ENCODE peak calls at places on chromosomes 6 and 20, in six cellular contexts. N is transverse colon, G is IMR-90, Y is AG09309, T is upper lobe of left lung, Z is natural killer cell. U is an unnamed sample.

GRCh38 chr6:27019651-27020552 is 227.6 kb upstream of the PRSS16 start:
- DNase-seq in N (peak), G (peak), Y (peak), T (peak), Z (peak), U (no peak)

GRCh38 chr6:128803911-128804310 is 79.0 kb upstream of the LAMA2 start:
- DNase-seq in N (no peak), G (peak), Y (no peak), T (no peak), Z (no peak), U (no peak)

GRCh38 chr6:159126590-159126989 is 42.6 kb upstream of the FNDC1 start:
- DNase-seq in N (no peak), G (no peak), Y (no peak), T (no peak), Z (no peak), U (no peak)

GRCh38 chr20:62603021-62603906 is 39.0 kb upstream of the SLCO4A1 start:
- DNase-seq in N (peak), G (peak), Y (no peak), T (peak), Z (peak), U (peak)

GRCh38 chr20:64047968-64048401 is 1.5 kb downstream of the SOX18 start:
- DNase-seq in N (no peak), G (no peak), Y (no peak), T (no peak), Z (no peak), U (no peak)

GRCh38 chr20:49668181-49668877 is 45.3 kb downstream of the B4GALT5 start:
- DNase-seq in N (peak), G (no peak), Y (no peak), T (peak), Z (peak), U (peak)

GRCh38 chr6:160714731-160715130 is 12.7 kb downstream of the PLG start:
- DNase-seq in N (no peak), G (no peak), Y (peak), T (no peak), Z (no peak), U (no peak)

GRCh38 chr6:119333707-119334295 is 15.8 kb downstream of the MAN1A1 start:
- DNase-seq in N (no peak), G (no peak), Y (no peak), T (no peak), Z (no peak), U (no peak)

GRCh38 chr20:62929051-62929538 is 2.8 kb upstream of the DIDO1 start:
- DNase-seq in N (peak), G (peak), Y (no peak), T (peak), Z (peak), U (no peak)

GRCh38 chr20:59664389-59665055 is 60.2 kb downstream of the PHACTR3 start:
- DNase-seq in N (no peak), G (no peak), Y (no peak), T (no peak), Z (no peak), U (no peak)

GRCh38 chr6:52662031-52662430 is 8.9 kb upstream of the TMEM14A start:
- DNase-seq in N (no peak), G (no peak), Y (no peak), T (no peak), Z (no peak), U (no peak)

GRCh38 chr6:3433005-3433404 is 23.8 kb downstream of the SLC22A23 start:
- DNase-seq in N (no peak), G (no peak), Y (no peak), T (no peak), Z (no peak), U (no peak)

GRCh38 chr20:17653835-17654648 is 28.0 kb downstream of the RRBP1 start:
- DNase-seq in N (no peak), G (no peak), Y (no peak), T (no peak), Z (no peak), U (no peak)

GRCh38 chr20:53838311-53838873 is 232.0 kb downstream of the BCAS1 start:
- DNase-seq in N (peak), G (no peak), Y (no peak), T (no peak), Z (no peak), U (no peak)

GRCh38 chr6:14635195-14635594 is 517.6 kb downstream of the CD83 start:
- DNase-seq in N (peak), G (no peak), Y (no peak), T (no peak), Z (no peak), U (no peak)

GRCh38 chr20:23152308-23152892 is 66.3 kb upstream of the CD93 start:
- DNase-seq in N (peak), G (peak), Y (peak), T (peak), Z (no peak), U (peak)

GRCh38 chr20:61976275-61976649 is 89.4 kb downstream of the TAF4 start:
- DNase-seq in N (no peak), G (no peak), Y (no peak), T (no peak), Z (no peak), U (no peak)

GRCh38 chr20:62119591-62120364 is 2.5 kb upstream of the LSM14B start:
- DNase-seq in N (peak), G (no peak), Y (no peak), T (peak), Z (no peak), U (no peak)

GRCh38 chr6:100490065-100490464 is 25.3 kb upstream of the SIM1 start:
- DNase-seq in N (no peak), G (no peak), Y (no peak), T (no peak), Z (no peak), U (no peak)

GRCh38 chr6:17984822-17985660 is 2.4 kb downstream of the KIF13A start:
- DNase-seq in N (no peak), G (peak), Y (no peak), T (no peak), Z (no peak), U (no peak)

GRCh38 chr6:152969688-152970418 is 13.0 kb downstream of the FBXO5 start:
- DNase-seq in N (no peak), G (no peak), Y (no peak), T (no peak), Z (no peak), U (no peak)

GRCh38 chr20:39775110-39775509 is 813.0 kb downstream of the DHX35 start:
- DNase-seq in N (no peak), G (no peak), Y (peak), T (peak), Z (no peak), U (no peak)

GRCh38 chr20:11231742-11232141 is 557.9 kb upstream of the JAG1 start:
- DNase-seq in N (no peak), G (no peak), Y (no peak), T (no peak), Z (no peak), U (no peak)

GRCh38 chr20:56175884-56176283 is 72.6 kb upstream of the MC3R start:
- DNase-seq in N (no peak), G (no peak), Y (no peak), T (no peak), Z (no peak), U (no peak)

GRCh38 chr20:56179051-56179450 is 69.5 kb upstream of the MC3R start:
- DNase-seq in N (no peak), G (no peak), Y (no peak), T (no peak), Z (no peak), U (no peak)

GRCh38 chr20:56178219-56178618 is 70.3 kb upstream of the MC3R start:
- DNase-seq in N (no peak), G (no peak), Y (no peak), T (no peak), Z (no peak), U (no peak)

GRCh38 chr20:56181593-56181992 is 66.9 kb upstream of the MC3R start:
- DNase-seq in N (peak), G (no peak), Y (no peak), T (no peak), Z (no peak), U (no peak)
- TF ChIP-seq CTCF in N (peak), G (no peak), Y (no peak), T (peak), Z (no peak), U (no peak)

DNA sequence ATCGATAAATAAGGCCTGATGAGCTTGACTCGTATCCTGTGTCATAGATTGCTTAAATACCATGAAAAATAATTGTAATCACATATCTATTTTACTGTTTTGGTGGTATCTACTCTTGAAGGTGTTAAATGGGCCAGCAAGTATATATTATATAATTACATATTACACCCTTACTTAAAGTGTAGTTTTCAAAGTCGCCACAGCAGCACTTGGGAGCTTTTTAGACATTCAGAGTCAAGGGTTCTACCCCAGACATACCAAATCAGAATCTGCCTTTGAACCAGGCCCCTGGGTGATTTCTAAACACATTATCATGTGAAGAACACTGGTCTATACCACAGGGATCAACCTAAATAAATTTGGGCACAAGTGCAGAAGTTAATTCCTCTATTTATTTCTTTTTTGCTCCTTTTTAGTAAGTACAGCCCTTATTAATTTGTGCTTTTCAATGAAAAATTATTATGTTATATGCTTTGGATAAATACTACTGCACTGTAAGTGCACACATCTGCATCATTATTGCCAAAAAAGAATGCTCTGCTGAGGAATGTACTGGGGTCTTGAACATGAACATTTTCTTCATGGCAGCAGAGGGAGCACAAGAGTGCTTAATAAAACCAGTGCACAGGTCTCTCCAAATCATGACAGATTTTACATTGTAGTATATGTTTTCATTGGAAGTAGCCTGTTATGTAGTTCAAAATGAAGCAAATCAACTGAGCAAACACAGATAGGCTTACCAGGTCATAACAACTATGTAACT is 3.1 kb upstream of the ATXN1 start:
- DNase-seq in N (no peak), G (peak), Y (no peak), T (no peak), Z (no peak), U (no peak)
- TF ChIP-seq CTCF in N (no peak), G (peak), Y (peak), T (no peak), Z (peak), U (peak)

GRCh38 chr6:5584072-5584471 is 322.8 kb downstream of the FARS2 start:
- DNase-seq in N (no peak), G (peak), Y (peak), T (no peak), Z (no peak), U (no peak)

GRCh38 chr6:5587648-5588047 is 326.3 kb downstream of the FARS2 start:
- DNase-seq in N (no peak), G (no peak), Y (no peak), T (no peak), Z (no peak), U (no peak)

GRCh38 chr6:5583528-5583927 is 322.2 kb downstream of the FARS2 start:
- DNase-seq in N (no peak), G (no peak), Y (no peak), T (no peak), Z (no peak), U (no peak)

GRCh38 chr6:5580736-5581568 is 319.6 kb downstream of the FARS2 start:
- DNase-seq in N (no peak), G (no peak), Y (no peak), T (no peak), Z (no peak), U (no peak)

DNA sequence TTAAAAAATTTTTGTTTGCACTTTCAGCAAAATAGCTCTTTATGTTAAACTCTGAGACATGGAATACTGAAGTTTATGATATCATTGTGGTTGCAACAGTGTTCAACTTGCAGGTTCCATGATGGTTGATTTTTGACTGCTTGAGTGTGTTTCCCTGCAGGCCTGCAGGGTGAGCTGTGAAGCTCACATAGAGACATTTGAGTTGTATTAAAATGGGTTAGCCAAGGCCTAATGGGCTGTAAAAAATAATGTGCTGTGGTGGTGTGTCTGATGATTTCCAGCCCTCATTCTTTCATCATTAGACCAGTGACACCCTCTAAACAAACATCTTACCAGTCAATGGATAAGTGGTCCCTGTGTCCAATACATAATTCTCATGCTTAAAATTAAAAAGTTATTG is 321.4 kb downstream of the FARS2 start:
- DNase-seq in N (no peak), G (no peak), Y (no peak), T (no peak), Z (no peak), U (no peak)
- TF ChIP-seq CTCF in N (no peak), G (no peak), Y (no peak), T (no peak), Z (no peak), U (no peak)

DNA sequence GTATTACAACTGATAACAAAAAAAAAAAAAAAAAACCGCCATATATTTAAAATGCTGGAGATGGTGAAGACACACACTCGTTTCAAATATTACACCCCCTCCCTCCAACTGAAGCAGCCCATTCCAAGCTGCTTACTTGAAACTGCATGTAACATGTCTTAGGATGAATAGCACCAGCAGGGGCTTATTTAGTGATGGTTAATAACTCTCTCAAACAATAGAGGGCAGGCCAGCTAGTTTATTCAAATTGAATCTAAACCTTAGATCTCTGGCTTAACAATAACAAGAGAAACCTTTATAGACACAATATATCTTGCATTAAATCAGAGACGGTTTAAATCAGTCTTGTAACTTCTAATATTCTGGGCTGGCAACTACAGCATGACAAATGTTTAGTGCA is 9.3 kb upstream of the JPH2 start:
- DNase-seq in N (no peak), G (no peak), Y (no peak), T (no peak), Z (no peak), U (no peak)
- TF ChIP-seq CTCF in N (no peak), G (no peak), Y (no peak), T (no peak), Z (no peak), U (no peak)

GRCh38 chr20:21702553-21703467 is 2.7 kb upstream of the PAX1 start:
- DNase-seq in N (peak), G (peak), Y (peak), T (peak), Z (no peak), U (no peak)
- TF ChIP-seq CTCF in N (peak), G (peak), Y (peak), T (peak), Z (no peak), U (no peak)

DNA sequence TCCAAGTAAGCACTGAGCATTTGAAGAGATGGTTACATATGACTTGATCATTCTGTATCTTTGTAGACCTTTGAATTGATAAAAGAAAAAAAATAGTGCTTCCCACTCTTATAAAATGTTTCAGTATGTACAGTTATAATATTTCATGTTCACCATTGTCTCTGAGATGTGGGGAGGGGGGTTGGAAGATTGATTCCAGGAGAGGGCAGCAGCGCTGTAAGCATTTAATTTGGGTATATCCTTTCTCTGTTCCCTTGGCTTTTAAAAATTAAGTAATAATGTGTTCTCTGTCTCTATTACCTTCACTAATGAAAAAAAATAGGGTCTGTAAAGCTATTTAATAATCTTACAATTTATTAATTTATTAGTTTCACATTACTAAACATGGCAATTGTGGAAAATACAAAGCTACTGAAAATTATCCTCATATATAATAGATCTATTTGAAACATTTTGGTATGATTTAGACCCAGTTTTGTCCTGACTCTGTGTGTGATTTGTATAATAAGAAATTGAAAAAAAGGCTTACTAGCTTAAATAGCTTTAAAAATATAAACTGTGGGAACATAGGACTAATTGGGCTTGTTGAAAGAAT is 341.2 kb downstream of the CDKAL1 start:
- DNase-seq in N (no peak), G (peak), Y (no peak), T (no peak), Z (no peak), U (no peak)
- TF ChIP-seq CTCF in N (no peak), G (peak), Y (peak), T (no peak), Z (no peak), U (no peak)

DNA sequence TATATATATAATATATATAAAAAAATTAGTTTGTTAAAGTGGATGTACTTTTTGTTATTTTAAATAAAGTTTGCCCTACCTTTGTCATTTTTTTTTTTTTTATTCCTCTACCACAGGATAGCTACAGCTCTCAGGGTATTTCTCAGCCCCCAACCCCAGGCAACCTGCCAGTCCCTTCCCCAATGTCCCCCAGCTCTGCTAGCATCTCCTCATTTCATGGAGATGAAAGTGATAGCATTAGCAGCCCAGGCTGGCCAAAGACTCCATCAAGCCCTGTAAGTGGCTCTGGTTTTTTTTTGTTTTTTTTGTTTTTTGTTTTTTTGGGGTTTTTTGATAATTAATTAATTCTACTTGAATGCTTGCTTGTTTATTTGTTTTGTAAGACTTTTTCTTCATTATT is 148.6 kb downstream of the TMEM242 start:
- DNase-seq in N (no peak), G (no peak), Y (no peak), T (no peak), Z (no peak), U (no peak)
- TF ChIP-seq CTCF in N (no peak), G (no peak), Y (no peak), T (no peak), Z (no peak), U (no peak)

GRCh38 chr20:9070304-9070703 is 1.4 kb downstream of the PLCB4 start:
- DNase-seq in N (no peak), G (no peak), Y (no peak), T (no peak), Z (no peak), U (no peak)

GRCh38 chr20:9068896-9069663 is at the start of gene PLCB4:
- DNase-seq in N (peak), G (peak), Y (no peak), T (no peak), Z (no peak), U (no peak)

GRCh38 chr20:9075264-9076095 is 6.6 kb downstream of the PLCB4 start:
- DNase-seq in N (no peak), G (no peak), Y (no peak), T (no peak), Z (no peak), U (no peak)

GRCh38 chr20:9072741-9073310 is 3.9 kb downstream of the PLCB4 start:
- DNase-seq in N (no peak), G (no peak), Y (no peak), T (no peak), Z (no peak), U (no peak)

GRCh38 chr20:9071976-9072726 is 3.3 kb downstream of the PLCB4 start:
- DNase-seq in N (no peak), G (peak), Y (no peak), T (no peak), Z (no peak), U (no peak)
- TF ChIP-seq CTCF in N (no peak), G (no peak), Y (no peak), T (no peak), Z (no peak), U (no peak)

GRCh38 chr20:52105573-52106422 is 85.8 kb downstream of the ZFP64 start:
- DNase-seq in N (no peak), G (peak), Y (no peak), T (no peak), Z (no peak), U (no peak)
- TF ChIP-seq CTCF in N (no peak), G (peak), Y (peak), T (no peak), Z (no peak), U (no peak)

DNA sequence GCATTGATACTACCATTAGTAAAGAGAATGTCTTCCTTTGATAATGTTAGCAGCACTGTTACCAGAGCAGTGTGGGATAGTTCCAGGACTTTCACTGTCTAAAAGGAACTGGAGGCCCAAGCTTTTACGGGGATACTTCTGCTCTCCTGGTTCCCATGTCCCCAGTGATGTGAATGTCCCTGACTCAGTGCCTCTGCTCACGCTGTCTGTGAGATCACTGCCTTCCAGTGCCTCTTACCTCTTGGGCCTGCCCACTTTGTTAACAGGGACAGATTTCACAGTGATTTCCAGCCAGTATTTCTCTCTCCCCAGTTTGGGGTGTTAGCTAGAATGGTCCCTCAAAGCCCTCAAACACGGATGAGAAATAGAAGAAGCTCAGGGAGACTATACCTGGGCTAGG is 14.4 kb downstream of the PTPRA start:
- DNase-seq in N (no peak), G (no peak), Y (no peak), T (no peak), Z (no peak), U (no peak)
- TF ChIP-seq CTCF in N (no peak), G (no peak), Y (no peak), T (no peak), Z (no peak), U (no peak)